ENCODE peak calls at places on chromosomes 6 and 20, in four cellular contexts. B, A, C and G are unnamed samples.
A peak's percentile ranks its signal among the peaks of the same experiment; 100 is the strongest.

GRCh38 chr6:161961046-161961445 is 687.2 kb upstream of the AGPAT4 start:
- DNase-seq in A (no peak), B (no peak), C (no peak), G (no peak)

GRCh38 chr20:61254881-61255589 is 3.0 kb downstream of the CDH4 start:
- DNase-seq in C (no peak), A (no peak), B (no peak), G (no peak)

GRCh38 chr6:167325766-167326165 is 880 bp downstream of the TTLL2 start:
- DNase-seq in B (no peak), A (no peak), C (no peak), G (no peak)

GRCh38 chr6:95280690-95281273 is 296.6 kb upstream of the MANEA start:
- DNase-seq in C (no peak), A (peak; percentile 2), B (no peak), G (no peak)

GRCh38 chr6:15389759-15390723 is 144.2 kb downstream of the JARID2 start:
- DNase-seq in A (peak; percentile 76), B (peak; percentile 25), C (peak; percentile 60), G (no peak)

GRCh38 chr6:157267109-157267611 is 56.2 kb downstream of the TMEM242 start:
- DNase-seq in A (no peak), B (no peak), C (no peak), G (no peak)

GRCh38 chr20:58480455-58481356 is 34.5 kb downstream of the APCDD1L start:
- DNase-seq in B (no peak), A (no peak), C (no peak), G (no peak)

GRCh38 chr6:166443166-166443565 is 60.4 kb upstream of the MPC1 start:
- DNase-seq in C (no peak), B (no peak), A (no peak), G (no peak)

GRCh38 chr6:71268710-71269437 is 19.7 kb upstream of the OGFRL1 start:
- DNase-seq in A (no peak), B (no peak), C (no peak), G (no peak)
- TF ChIP-seq PHF8 in A (no peak), B (no peak), C (no peak), G (no peak)

GRCh38 chr6:34742094-34742493 is 15.2 kb upstream of the SNRPC start:
- DNase-seq in B (no peak), A (no peak), C (no peak), G (no peak)

GRCh38 chr6:34746104-34746846 is 11.0 kb upstream of the SNRPC start:
- DNase-seq in B (no peak), A (no peak), C (no peak), G (no peak)

GRCh38 chr6:34748757-34749156 is 8.5 kb upstream of the SNRPC start:
- DNase-seq in A (no peak), B (no peak), C (no peak), G (no peak)

GRCh38 chr6:34745277-34746103 is 11.8 kb upstream of the SNRPC start:
- DNase-seq in B (no peak), C (peak; percentile 72), A (peak; percentile 77), G (no peak)

DNA sequence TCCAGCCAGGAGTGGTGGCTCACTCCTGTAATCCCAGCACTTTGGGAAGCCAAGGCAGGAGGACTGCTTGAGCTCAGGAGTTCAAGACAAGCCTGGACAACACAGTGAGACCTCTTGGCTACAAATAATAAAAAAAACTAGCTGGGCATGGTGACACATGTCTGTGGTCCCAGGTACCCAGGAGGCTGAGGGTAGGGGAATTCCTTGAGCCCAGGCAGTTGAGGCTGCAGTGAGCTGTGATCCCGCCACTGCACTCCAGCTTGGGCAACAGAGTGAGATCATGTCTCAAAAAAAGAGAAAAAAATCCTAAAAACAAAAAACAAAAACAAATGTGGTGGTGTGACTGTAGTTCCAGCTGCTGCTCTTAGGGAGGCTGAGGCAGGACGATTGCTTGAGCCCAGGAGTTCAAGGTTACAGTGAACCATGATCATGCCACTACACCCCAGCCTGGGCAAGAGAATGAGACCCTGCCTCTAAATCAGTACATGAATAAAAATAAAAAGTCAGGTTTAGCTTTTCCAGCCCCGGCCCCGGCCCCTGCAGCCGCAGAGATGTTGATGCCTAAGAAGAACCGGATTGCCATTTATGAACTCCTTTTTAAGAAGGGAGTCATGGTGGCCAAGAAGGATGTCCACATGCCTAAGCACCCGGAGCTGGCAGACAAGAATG is 13.5 kb upstream of the SNRPC start:
- DNase-seq in C (no peak), B (no peak), A (no peak), G (no peak)
- TF ChIP-seq JUN in C (no peak), B (no peak), A (no peak), G (no peak)

DNA sequence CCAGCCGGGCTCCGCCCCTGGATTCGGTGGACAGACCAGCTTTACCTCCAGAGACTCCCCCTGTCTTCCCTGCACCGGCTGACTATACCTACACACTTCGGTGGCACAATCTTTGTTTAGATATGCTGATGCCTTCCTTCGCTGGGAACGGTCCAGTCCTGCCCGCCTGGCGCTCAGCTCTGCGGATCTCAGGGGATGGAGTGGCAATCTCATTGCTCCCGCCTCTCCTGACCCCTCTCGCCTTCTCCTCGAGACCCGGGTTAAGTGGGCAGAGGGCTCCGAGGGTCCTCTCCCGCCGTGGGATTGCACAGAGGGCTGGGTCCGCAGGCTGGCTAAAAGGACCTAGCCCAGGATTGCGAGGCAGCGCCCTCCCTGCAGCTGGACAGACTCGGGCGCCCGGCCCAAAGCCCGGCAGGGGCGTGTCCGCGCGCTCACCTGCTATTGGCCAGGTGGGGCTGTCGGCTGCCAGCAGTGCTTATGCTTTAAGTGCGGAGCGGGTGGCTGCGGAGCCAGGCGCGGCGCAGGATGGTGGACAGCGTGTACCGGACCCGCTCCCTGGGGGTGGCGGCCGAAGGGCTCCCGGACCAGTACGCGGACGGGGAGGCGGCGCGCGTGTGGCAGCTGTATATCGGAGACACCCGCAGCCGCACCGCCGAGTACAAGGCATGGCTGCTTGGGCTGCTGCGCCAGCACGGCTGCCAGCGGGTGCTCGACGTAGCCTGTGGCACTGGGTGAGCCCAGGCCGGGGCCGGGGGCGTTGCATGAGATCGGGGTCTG is at the start of gene GNMT:
- DNase-seq in B (no peak), C (peak; percentile 74), A (no peak), G (no peak)
- TF ChIP-seq PHF8 in B (no peak), C (peak; percentile 81), A (no peak), G (peak; percentile 14)

GRCh38 chr20:44382641-44383040 is 27.1 kb downstream of the HNF4A start:
- DNase-seq in A (no peak), B (no peak), C (no peak), G (no peak)
- TF ChIP-seq JUN in A (no peak), B (no peak), C (no peak), G (no peak)